ENCODE peak calls at places on chromosome 6, in six cellular contexts. D, S, E, Z, G and V are unnamed samples.

GRCh38 chr6:135935951-135936601 is 84.6 kb downstream of the PDE7B start:
- DNase-seq in D (no peak), S (peak; percentile 81), E (peak; percentile 85), Z (peak; percentile 82), G (no peak), V (no peak)

GRCh38 chr6:87180105-87180504 is 24.7 kb downstream of the ZNF292 start:
- DNase-seq in D (no peak), S (no peak), E (no peak), Z (no peak), G (no peak), V (no peak)

GRCh38 chr6:42404494-42404893 is 47.2 kb downstream of the TRERF1 start:
- DNase-seq in D (peak; percentile 58), S (peak; percentile 67), E (peak; percentile 80), Z (peak; percentile 76), G (no peak), V (no peak)

GRCh38 chr6:116005508-116005855 is 55.2 kb downstream of the FRK start:
- DNase-seq in D (no peak), S (peak; percentile 55), E (peak; percentile 76), Z (peak; percentile 48), G (no peak), V (no peak)

GRCh38 chr6:112222111-112222726 is 32.1 kb downstream of the LAMA4 start:
- DNase-seq in D (no peak), S (peak; percentile 58), E (peak; percentile 92), Z (peak; percentile 83), G (no peak), V (no peak)

GRCh38 chr6:30238178-30238795 is 25.1 kb upstream of the TRIM26 start:
- DNase-seq in D (no peak), S (no peak), E (peak; percentile 37), Z (peak; percentile 28), G (no peak), V (no peak)

GRCh38 chr6:127058936-127059335 is 59.5 kb upstream of the RSPO3 start:
- DNase-seq in D (no peak), S (no peak), E (no peak), Z (no peak), G (no peak), V (no peak)

GRCh38 chr6:104312851-104313250 is 546.9 kb downstream of the HACE1 start:
- DNase-seq in D (no peak), S (no peak), E (peak; percentile 15), Z (no peak), G (no peak), V (no peak)

GRCh38 chr6:20008081-20008480 is 170.9 kb downstream of the ID4 start:
- DNase-seq in D (no peak), S (no peak), E (no peak), Z (no peak), G (no peak), V (no peak)

GRCh38 chr6:51025082-51025777 is 206.6 kb downstream of the TFAP2B start:
- DNase-seq in D (no peak), S (peak; percentile 72), E (peak; percentile 75), Z (no peak), G (no peak), V (no peak)

GRCh38 chr6:139881728-139882211 is 507.3 kb upstream of the CITED2 start:
- DNase-seq in D (no peak), S (peak; percentile 49), E (peak; percentile 55), Z (peak; percentile 46), G (peak; percentile 29), V (no peak)
- TF ChIP-seq CTCF in D (peak; percentile 39), S (peak; percentile 51), E (peak; percentile 55), Z (peak; percentile 22), G (peak; percentile 71), V (peak; percentile 85)

DNA sequence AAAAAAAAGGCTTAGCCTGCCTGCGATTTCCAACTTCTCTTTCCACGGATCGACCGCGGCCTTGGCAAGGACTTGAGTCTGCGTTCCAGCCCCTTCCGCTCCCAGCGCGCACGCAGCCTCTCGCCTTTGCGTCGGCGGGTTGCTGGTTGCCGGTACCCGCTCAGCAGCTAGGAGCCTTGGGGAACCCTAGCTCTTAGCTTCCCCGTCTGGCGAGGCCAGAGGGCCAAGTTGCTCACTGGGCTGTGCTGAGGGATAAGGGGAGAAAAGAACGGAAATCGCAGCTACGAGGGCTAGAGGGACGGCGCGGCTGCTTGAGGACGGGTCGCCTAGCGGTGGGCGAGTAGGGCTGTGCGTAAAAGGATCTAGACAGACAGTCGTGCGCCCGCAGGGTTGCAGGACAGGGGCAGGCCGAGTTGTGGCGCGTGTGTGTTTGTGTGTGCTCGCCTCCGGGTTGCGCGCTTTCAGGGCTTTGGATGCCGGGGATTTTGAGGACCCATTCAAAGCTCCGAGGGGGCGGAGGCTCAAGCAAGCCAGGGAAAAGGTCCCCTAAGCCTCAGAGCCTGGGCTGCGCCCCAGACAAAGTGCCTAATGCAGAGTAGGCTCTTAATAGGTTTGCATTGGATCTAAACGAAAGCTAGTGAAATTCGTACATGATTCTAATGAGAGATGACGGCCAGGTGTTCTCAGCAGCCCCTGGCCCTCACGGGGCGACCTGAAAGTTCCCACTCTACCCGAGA is 40.5 kb upstream of the OSTM1 start:
- DNase-seq in D (peak; percentile 54), S (peak; percentile 69), E (peak; percentile 67), Z (peak; percentile 59), G (peak; percentile 80), V (peak; percentile 74)
- TF ChIP-seq CTCF in D (no peak), S (peak; percentile 12), E (no peak), Z (no peak), G (no peak), V (peak; percentile 69)

DNA sequence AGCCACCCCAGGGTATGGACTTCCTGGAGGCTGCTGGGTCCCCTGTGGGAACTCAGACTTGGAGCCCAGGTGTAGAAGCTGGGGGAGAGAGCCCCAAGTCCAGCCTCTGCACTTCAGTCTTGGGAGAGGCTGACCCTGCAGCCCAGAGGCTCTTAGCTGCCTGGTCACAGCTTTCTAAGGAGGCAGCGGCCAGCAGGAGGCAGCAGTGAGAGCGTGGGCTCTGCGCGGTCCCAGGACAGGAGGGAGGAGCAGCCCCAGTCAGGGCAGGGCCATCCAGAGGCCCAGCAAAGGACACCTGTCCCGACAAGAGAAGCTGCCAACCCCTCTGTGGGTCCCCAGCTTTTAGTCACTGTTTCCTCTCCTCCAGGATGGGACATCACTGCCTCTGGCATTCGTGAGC is 9.4 kb downstream of the TREML2 start:
- DNase-seq in D (no peak), S (no peak), E (peak; percentile 20), Z (no peak), G (no peak), V (no peak)
- TF ChIP-seq CTCF in D (no peak), S (peak; percentile 33), E (peak; percentile 46), Z (peak; percentile 22), G (peak; percentile 9), V (peak; percentile 60)

DNA sequence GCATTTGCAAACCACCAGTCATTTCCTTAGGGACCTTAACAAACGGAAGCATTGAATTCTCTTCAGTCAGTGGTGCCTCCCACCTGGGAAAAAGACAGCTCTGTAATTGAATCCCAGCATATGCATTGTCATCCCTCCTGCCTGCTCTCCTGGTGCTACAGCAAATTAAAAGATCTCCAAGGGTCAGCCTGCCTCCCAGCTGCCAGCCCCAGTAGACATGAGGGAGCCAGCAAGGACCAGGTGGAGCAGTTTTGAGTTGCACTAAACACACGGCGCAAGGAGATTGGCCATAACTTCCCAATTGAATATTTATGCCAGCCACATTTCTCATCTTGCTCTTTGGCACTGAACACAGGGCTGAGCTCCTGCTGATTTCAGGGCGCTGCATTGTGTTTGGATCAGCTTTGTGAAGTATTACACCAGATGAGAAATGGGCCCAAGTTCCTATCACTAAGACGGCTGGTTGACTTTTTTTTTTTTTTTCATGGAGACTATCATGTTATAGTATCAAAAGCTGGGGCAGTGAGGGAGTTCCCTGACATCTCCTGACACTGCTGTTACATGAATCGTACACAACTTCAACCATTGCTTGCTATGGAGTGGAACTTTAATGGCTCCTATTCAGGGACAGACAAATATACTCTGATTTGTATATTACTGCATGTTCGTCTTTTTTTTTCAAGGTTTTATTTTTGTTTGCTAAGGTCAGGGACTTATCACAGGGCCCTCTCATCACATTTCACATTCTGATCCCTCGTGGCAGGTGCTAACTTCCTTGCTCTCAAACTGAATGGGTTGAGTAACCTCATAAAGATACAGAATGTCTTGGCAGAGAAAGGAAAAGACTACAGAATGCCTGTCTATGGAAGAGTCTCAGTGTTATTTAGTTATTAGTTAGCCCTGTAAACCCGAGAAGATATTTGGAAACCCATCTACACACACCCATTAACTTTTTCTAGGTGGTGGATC is 191.1 kb downstream of the EYA4 start:
- DNase-seq in D (no peak), S (no peak), E (peak; percentile 12), Z (no peak), G (no peak), V (no peak)
- TF ChIP-seq CTCF in D (no peak), S (no peak), E (no peak), Z (no peak), G (no peak), V (no peak)